ENCODE peak calls at places on chromosomes 12 and 14, in four cellular contexts. F, U, S and K are unnamed samples.

GRCh38 chr14:77186911-77187648 is 5.5 kb downstream of the TMEM63C start:
- DNase-seq in F (peak; percentile 54), U (peak; percentile 60), S (peak; percentile 27), K (peak; percentile 13)

GRCh38 chr12:77239617-77240016 is 174.2 kb upstream of the E2F7 start:
- DNase-seq in F (no peak), U (no peak), S (no peak), K (peak; percentile 42)

GRCh38 chr14:78316058-78316457 is 145.9 kb downstream of the NRXN3 start:
- DNase-seq in F (no peak), U (no peak), S (no peak), K (no peak)

GRCh38 chr14:71355324-71356201 is 448.3 kb downstream of the PCNX1 start:
- DNase-seq in F (peak; percentile 70), U (peak; percentile 29), S (no peak), K (no peak)

GRCh38 chr12:75137896-75138295 is 71.7 kb downstream of the KCNC2 start:
- DNase-seq in F (no peak), U (no peak), S (no peak), K (no peak)

GRCh38 chr14:103014466-103015319 is 42.7 kb downstream of the CDC42BPB start:
- DNase-seq in F (peak; percentile 83), U (no peak), S (no peak), K (no peak)

GRCh38 chr12:92784356-92784755 is 81.6 kb downstream of the PLEKHG7 start:
- DNase-seq in F (peak; percentile 18), U (no peak), S (no peak), K (peak; percentile 11)

GRCh38 chr12:119911147-119911546 is 34.0 kb upstream of the CIT start:
- DNase-seq in F (peak; percentile 46), U (no peak), S (no peak), K (no peak)

GRCh38 chr12:103169-103981 is 36.8 kb downstream of the IQSEC3 start:
- DNase-seq in F (peak; percentile 13), U (no peak), S (peak; percentile 44), K (no peak)

GRCh38 chr12:47080725-47081502 is 1.2 kb upstream of the AMIGO2 start:
- DNase-seq in F (peak; percentile 77), U (peak; percentile 56), S (no peak), K (no peak)

GRCh38 chr14:32588448-32589320 is 259.6 kb downstream of the AKAP6 start:
- DNase-seq in F (peak; percentile 65), U (peak; percentile 18), S (peak; percentile 16), K (no peak)

GRCh38 chr14:71658261-71658860 is 273.9 kb upstream of the RGS6 start:
- DNase-seq in F (peak; percentile 52), U (no peak), S (no peak), K (no peak)

GRCh38 chr12:54360717-54361456 is 3.4 kb downstream of the GPR84 start:
- DNase-seq in F (peak; percentile 79), U (peak; percentile 89), S (peak; percentile 77), K (no peak)

GRCh38 chr12:93139028-93139665 is 210.1 kb upstream of the EEA1 start:
- DNase-seq in F (no peak), U (no peak), S (no peak), K (no peak)

GRCh38 chr14:61471297-61471980 is 150.1 kb downstream of the PRKCH start:
- DNase-seq in F (peak; percentile 36), U (no peak), S (no peak), K (no peak)
- H2AFZ ChIP-seq in F (no peak overlapping the region), U (no peak overlapping the region), S (no peak overlapping the region), K (no peak overlapping the region)

GRCh38 chr14:75005357-75005756 is 2.6 kb downstream of the EIF2B2 start:
- DNase-seq in F (no peak), U (no peak), S (no peak), K (no peak)

GRCh38 chr14:75002392-75003249 is at the start of gene EIF2B2:
- DNase-seq in F (peak; percentile 96), U (peak; percentile 98), S (peak; percentile 92), K (peak; percentile 97)

GRCh38 chr14:75003250-75004027 is 718 bp downstream of the EIF2B2 start:
- DNase-seq in F (peak; percentile 60), U (peak; percentile 11), S (no peak), K (no peak)

GRCh38 chr14:75001261-75001660 is 1.5 kb upstream of the EIF2B2 start:
- DNase-seq in F (no peak), U (no peak), S (no peak), K (no peak)

GRCh38 chr14:75001899-75002298 is 822 bp upstream of the EIF2B2 start:
- DNase-seq in F (no peak), U (no peak), S (no peak), K (no peak)
- H2AFZ ChIP-seq in F (peak overlapping the region; percentile 94), U (peak overlapping the region; percentile 60), S (no peak overlapping the region), K (peak overlapping the region; percentile 86)

DNA sequence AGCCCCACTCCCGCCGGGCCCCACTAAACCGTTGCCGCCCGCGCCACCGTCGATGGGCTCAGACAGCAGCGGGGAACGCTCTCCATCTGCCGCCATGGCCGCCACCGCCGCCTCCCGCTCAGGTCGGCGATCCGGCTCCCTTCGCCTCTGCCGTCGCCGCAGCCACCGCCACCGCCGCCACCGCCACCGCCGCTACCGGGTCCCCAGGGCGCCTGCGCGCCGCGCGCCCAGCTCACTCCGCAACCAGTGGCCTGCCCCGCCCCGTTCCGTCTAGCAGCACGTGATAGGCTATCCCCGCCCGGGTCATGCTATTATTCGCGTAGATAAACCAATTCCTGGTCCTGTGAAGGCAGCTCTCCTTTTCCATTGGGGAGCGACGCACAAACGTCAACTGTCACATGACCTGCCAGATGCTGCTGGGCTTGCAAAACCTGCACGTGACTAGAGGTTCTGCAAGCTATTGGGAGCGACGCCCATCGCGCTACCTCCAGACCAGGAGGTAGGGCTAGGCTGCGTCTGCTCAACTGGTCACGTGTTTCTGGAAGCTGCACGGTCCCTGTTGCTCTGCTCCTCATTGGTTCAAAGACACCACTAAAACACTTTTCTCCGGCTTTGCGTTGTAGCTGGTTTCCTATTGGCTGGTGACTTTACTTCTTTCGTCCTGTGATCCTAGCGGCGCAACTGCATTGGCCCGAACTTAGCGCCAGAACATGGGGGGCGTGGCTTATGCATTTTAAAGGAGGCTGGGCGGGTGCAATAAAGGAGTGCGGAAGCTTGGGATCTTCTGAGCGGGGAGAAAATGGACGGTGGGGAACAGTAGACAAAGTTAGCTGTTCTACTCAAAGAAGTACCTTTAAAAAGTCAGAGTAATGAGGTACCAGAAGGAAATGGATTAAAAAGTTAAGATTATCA is at the start of gene PIP4P1:
- DNase-seq in F (peak; percentile 100), U (peak; percentile 99), S (peak; percentile 100), K (peak; percentile 100)
- H2AFZ ChIP-seq in F (peak within 1 kb of the TSS; percentile 85), U (peak within 1 kb of the TSS; percentile 53), S (no peak within 1 kb of the TSS), K (peak within 1 kb of the TSS; percentile 83)

DNA sequence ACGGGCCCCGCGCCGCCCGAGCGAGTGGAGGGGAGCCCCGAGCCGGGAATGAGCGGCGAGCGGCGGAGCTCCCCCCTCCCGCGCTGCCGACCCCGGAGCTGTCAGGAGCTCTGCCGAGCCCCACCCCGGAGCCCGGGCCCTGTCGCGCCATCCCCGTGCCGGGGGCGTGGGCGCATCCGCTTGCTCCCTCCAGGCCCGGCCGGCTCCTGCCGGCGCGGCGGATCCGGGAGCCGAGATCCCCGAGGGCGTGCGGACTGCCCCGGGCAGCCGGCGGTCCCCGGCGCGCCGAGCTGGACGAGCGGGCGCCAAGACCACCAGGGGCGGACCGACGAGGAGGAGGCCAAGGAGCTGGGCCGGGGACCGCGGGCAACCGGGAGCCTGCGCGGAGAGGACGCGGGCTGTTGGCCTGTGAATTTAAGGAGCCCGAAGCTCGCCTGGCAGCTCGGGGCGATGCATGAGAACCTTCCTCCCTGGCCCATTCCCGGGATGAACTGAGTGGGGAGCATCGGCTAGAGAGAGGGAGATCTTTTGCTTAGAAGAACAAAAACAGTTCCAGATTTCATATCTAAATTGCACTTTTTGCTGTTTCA is 2.0 kb downstream of the PTHLH start:
- DNase-seq in F (peak; percentile 78), U (peak; percentile 47), S (no peak), K (no peak)
- H2AFZ ChIP-seq in F (peak overlapping the region; percentile 66), U (peak overlapping the region; percentile 29), S (no peak overlapping the region), K (no peak overlapping the region)